ENCODE peak calls at places on chromosomes 11 and 22, in six cellular contexts. D, E, K, R, P and L are unnamed samples. For H4K20me1, the result is how much of the 10 kb centered on the place peaks cover.

GRCh38 chr22:29625090-29625825 is 21.8 kb downstream of the NF2 start:
- DNase-seq in D (no peak), E (peak), K (peak), R (peak), P (peak), L (peak)

GRCh38 chr11:43987384-43988039 is 45.1 kb downstream of the C11orf96 start:
- DNase-seq in D (no peak), E (peak), K (no peak), R (peak), P (no peak), L (peak)

GRCh38 chr11:17611049-17611448 is 64.0 kb downstream of the OTOG start:
- DNase-seq in D (no peak), E (no peak), K (no peak), R (no peak), P (no peak), L (no peak)

GRCh38 chr11:2298131-2298794 is 3.5 kb downstream of the C11orf21 start:
- DNase-seq in D (no peak), E (no peak), K (no peak), R (no peak), P (no peak), L (no peak)

GRCh38 chr22:39292561-39293074 is 26.8 kb downstream of the RPL3 start:
- DNase-seq in D (peak), E (peak), K (no peak), R (peak), P (peak), L (peak)

GRCh38 chr11:64898076-64898445 is 18.9 kb downstream of the ATG2A start:
- DNase-seq in D (no peak), E (no peak), K (no peak), R (no peak), P (no peak), L (no peak)

GRCh38 chr11:68933605-68934320 is 30.1 kb downstream of the IGHMBP2 start:
- DNase-seq in D (no peak), E (no peak), K (no peak), R (no peak), P (no peak), L (no peak)

GRCh38 chr11:60235318-60235717 is 7.6 kb downstream of the MS4A4E start:
- DNase-seq in D (no peak), E (no peak), K (no peak), R (no peak), P (no peak), L (no peak)

GRCh38 chr11:31995525-31996123 is 95.2 kb upstream of the RCN1 start:
- DNase-seq in D (no peak), E (peak), K (peak), R (peak), P (no peak), L (peak)

GRCh38 chr22:47059076-47059475 is 296.6 kb downstream of the TBC1D22A start:
- DNase-seq in D (no peak), E (no peak), K (no peak), R (no peak), P (no peak), L (no peak)

GRCh38 chr22:32466496-32466895 is 2.2 kb upstream of the BPIFC start:
- DNase-seq in D (no peak), E (no peak), K (no peak), R (no peak), P (no peak), L (peak)

GRCh38 chr11:43676933-43677332 is 3.6 kb upstream of the HSD17B12 start:
- DNase-seq in D (no peak), E (no peak), K (no peak), R (no peak), P (no peak), L (no peak)

GRCh38 chr11:95922099-95922498 is 1.8 kb downstream of the MTMR2 start:
- DNase-seq in D (no peak), E (peak), K (no peak), R (peak), P (no peak), L (no peak)

GRCh38 chr11:44208976-44209603 is 100.8 kb downstream of the ALX4 start:
- DNase-seq in D (no peak), E (no peak), K (no peak), R (peak), P (no peak), L (peak)

GRCh38 chr11:42972741-42973140 is 339.1 kb upstream of the API5 start:
- DNase-seq in D (no peak), E (no peak), K (no peak), R (no peak), P (no peak), L (no peak)

GRCh38 chr11:68843703-68844312 is 2.1 kb upstream of the CPT1A start:
- DNase-seq in D (peak), E (peak), K (peak), R (no peak), P (no peak), L (peak)

GRCh38 chr22:23289851-23290724 is 109.8 kb downstream of the BCR start:
- DNase-seq in D (peak), E (peak), K (peak), R (peak), P (peak), L (peak)

GRCh38 chr11:37657645-37658044 is 1059.6 kb upstream of the RAG2 start:
- DNase-seq in D (no peak), E (peak), K (peak), R (peak), P (no peak), L (peak)

GRCh38 chr11:76077575-76078150 is 128.6 kb downstream of the WNT11 start:
- DNase-seq in D (no peak), E (no peak), K (no peak), R (peak), P (no peak), L (peak)

GRCh38 chr22:28051787-28052356 is 132.8 kb upstream of the PITPNB start:
- DNase-seq in D (peak), E (peak), K (no peak), R (peak), P (peak), L (peak)

GRCh38 chr11:77075425-77075905 is 8.7 kb downstream of the CAPN5 start:
- DNase-seq in D (no peak), E (no peak), K (no peak), R (no peak), P (no peak), L (no peak)

GRCh38 chr11:124917115-124917637 is 1.9 kb upstream of the HEPN1 start:
- DNase-seq in D (no peak), E (no peak), K (no peak), R (no peak), P (no peak), L (peak)

GRCh38 chr11:128207861-128208321 is 379.5 kb downstream of the ETS1 start:
- DNase-seq in D (no peak), E (peak), K (no peak), R (peak), P (no peak), L (peak)

GRCh38 chr22:30694638-30695350 is at the start of gene OSBP2:
- DNase-seq in D (peak), E (peak), K (peak), R (peak), P (peak), L (no peak)

GRCh38 chr11:34585870-34586654 is 34.8 kb upstream of the EHF start:
- DNase-seq in D (no peak), E (peak), K (peak), R (peak), P (peak), L (peak)

GRCh38 chr11:123213307-123213708 is 18.3 kb upstream of the CLMP start:
- DNase-seq in D (no peak), E (no peak), K (no peak), R (no peak), P (no peak), L (no peak)

GRCh38 chr22:21070690-21071615 is 25.2 kb downstream of the LRRC74B start:
- DNase-seq in D (peak), E (no peak), K (no peak), R (no peak), P (peak), L (no peak)

GRCh38 chr22:49160261-49161001 is 667.2 kb downstream of the BRD1 start:
- DNase-seq in D (no peak), E (no peak), K (no peak), R (no peak), P (no peak), L (no peak)

GRCh38 chr22:35023692-35024363 is 42.1 kb upstream of the ISX start:
- DNase-seq in D (peak), E (peak), K (peak), R (no peak), P (peak), L (peak)

GRCh38 chr22:44023404-44024287 is 456 bp upstream of the PARVB start:
- DNase-seq in D (peak), E (peak), K (peak), R (peak), P (peak), L (peak)

GRCh38 chr11:789951-790350 is at the start of gene CEND1:
- DNase-seq in D (no peak), E (no peak), K (peak), R (no peak), P (peak), L (peak)

GRCh38 chr22:48806227-48806781 is 1021.4 kb downstream of the BRD1 start:
- DNase-seq in D (no peak), E (no peak), K (no peak), R (no peak), P (no peak), L (no peak)

GRCh38 chr22:46436595-46437163 is 100.7 kb downstream of the CELSR1 start:
- DNase-seq in D (no peak), E (peak), K (no peak), R (no peak), P (no peak), L (peak)

GRCh38 chr22:24938741-24939341 is 7.7 kb downstream of the LHFPL7 start:
- DNase-seq in D (peak), E (peak), K (peak), R (peak), P (peak), L (peak)

GRCh38 chr11:36594316-36594989 is at the start of gene IFTAP:
- DNase-seq in D (peak), E (peak), K (peak), R (peak), P (peak), L (peak)

GRCh38 chr11:66020618-66021357 is 5.5 kb downstream of the CATSPER1 start:
- DNase-seq in D (no peak), E (peak), K (no peak), R (peak), P (peak), L (peak)

DNA sequence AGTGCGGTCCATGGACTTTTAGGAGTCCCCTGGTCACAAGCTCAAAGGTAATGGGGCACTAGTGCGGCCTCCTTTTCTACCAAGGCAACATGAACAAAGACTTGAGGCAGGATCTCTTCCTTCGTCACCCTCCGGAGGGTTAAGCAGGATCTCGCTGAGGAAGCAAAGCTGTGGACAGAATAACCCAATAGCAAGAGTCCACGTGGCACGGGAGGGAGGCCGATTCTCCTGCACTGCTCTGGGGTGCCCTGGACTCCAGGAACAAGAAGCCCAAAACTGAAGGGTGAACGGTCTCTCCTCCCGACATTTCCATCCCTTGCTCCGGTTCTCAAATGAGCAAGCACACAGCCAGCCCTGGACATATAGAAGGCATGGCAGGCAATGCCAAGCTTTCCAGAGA is 20.7 kb downstream of the MYH9 start:
- DNase-seq in D (no peak), E (no peak), K (no peak), R (no peak), P (no peak), L (no peak)
- H3K9ac ChIP-seq in D (no peak), E (no peak), K (no peak), R (peak), P (no peak), L (peak)

GRCh38 chr11:7569044-7569443 is 55.2 kb downstream of the PPFIBP2 start:
- DNase-seq in D (no peak), E (no peak), K (no peak), R (no peak), P (no peak), L (no peak)
- H4K20me1 ChIP-seq in D (under half), E (under half), K (under half), R (under half), P (under half), L (under half)

GRCh38 chr22:17158176-17158567 is 905 bp downstream of the HDHD5 start:
- DNase-seq in D (no peak), E (no peak), K (no peak), R (no peak), P (no peak), L (no peak)

GRCh38 chr22:17161991-17162390 is 2.9 kb upstream of the HDHD5 start:
- DNase-seq in D (no peak), E (no peak), K (no peak), R (no peak), P (no peak), L (no peak)

GRCh38 chr22:17157714-17158113 is 1.4 kb downstream of the HDHD5 start:
- DNase-seq in D (no peak), E (no peak), K (no peak), R (no peak), P (no peak), L (no peak)

GRCh38 chr22:17158568-17159503 is at the start of gene HDHD5:
- DNase-seq in D (peak), E (peak), K (peak), R (peak), P (peak), L (peak)

GRCh38 chr22:17159504-17159951 is 451 bp upstream of the HDHD5 start:
- DNase-seq in D (no peak), E (peak), K (no peak), R (no peak), P (no peak), L (peak)
- H2AFZ ChIP-seq in D (no peak), E (peak), K (peak), R (peak), P (peak), L (peak)

GRCh38 chr11:19241260-19242183 is 777 bp upstream of the E2F8 start:
- DNase-seq in D (peak), E (peak), K (peak), R (peak), P (peak), L (no peak)
- H3K9ac ChIP-seq in D (peak), E (peak), K (peak), R (peak), P (peak), L (peak)

GRCh38 chr11:12797996-12798395 is 123.8 kb downstream of the TEAD1 start:
- DNase-seq in D (no peak), E (no peak), K (no peak), R (no peak), P (no peak), L (no peak)
- H4K20me1 ChIP-seq in D (under half), E (under half), K (under half), R (under half), P (under half), L (under half)

GRCh38 chr11:113932788-113933187 is 28.2 kb downstream of the HTR3B start:
- DNase-seq in D (peak), E (no peak), K (no peak), R (no peak), P (no peak), L (no peak)
- H2AFZ ChIP-seq in D (no peak), E (no peak), K (no peak), R (no peak), P (no peak), L (no peak)

DNA sequence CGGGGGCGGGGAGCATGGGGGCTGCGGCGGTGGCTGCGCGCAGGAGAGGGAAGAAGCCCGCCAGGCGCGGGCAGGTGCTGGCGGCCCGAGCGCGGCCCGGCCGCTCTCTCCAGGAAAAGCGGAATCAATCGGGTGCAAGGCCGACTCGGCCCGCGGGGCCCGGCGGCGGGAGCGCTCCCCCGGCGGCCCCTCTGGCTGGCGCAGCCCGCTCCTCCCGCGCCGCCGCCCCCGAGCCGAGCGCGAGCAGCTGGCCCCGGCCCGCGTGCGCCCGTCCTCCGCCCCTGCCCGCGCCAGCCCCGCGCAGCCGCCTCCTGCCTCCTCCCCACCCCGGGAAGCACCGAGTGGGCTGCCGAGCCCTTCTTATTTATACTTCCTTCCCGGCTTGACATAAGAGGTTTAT is at the start of gene ADAMTS8:
- DNase-seq in D (no peak), E (no peak), K (no peak), R (no peak), P (no peak), L (no peak)
- H3K9ac ChIP-seq in D (no peak), E (no peak), K (no peak), R (no peak), P (no peak), L (peak)

DNA sequence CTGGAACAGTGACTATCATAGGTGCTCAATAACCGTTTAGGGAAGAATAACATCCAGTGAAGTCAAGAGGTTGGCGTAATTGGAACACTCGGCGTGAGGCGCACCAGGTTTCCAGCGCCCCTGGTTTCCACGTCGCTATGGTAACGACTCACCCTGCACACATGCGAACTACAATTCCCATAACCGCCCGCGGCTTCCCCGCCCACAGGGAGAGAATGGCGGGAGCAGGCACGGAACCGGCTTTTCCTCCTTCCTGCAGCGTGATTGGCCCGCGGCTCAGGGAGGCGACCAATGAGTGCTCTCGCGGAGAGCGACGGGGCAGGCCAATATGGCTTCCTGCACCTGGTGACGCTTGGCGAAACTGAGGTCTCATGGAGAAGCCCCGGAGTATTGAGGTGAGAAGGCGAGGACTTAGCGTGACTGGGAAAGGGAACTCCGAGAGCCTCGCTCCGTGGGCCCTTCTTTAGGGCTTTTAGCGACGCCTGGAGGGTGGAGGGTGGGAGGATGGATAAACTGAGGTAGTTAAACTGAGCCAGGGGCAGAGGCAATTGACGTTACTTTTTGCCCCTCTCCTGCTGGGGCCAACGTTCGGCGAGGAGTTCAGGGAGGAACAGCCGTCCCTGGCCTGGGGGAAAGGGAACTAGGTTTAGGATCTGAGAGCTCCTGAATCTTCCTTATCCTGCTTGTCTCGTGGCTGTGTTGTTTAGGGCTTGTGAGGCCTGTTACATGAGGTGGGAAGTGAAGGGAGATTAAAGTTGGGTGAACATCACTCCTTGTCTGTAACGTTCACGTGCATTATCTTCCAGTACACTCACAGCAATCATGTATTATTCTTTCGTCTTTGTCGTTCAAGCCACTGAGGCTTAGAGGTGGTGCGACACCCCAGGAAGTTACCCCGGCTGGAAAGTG is at the start of gene L3MBTL2:
- DNase-seq in D (peak), E (peak), K (peak), R (peak), P (peak), L (peak)
- H4K20me1 ChIP-seq in D (under half), E (under half), K (under half), R (under half), P (under half), L (under half)

DNA sequence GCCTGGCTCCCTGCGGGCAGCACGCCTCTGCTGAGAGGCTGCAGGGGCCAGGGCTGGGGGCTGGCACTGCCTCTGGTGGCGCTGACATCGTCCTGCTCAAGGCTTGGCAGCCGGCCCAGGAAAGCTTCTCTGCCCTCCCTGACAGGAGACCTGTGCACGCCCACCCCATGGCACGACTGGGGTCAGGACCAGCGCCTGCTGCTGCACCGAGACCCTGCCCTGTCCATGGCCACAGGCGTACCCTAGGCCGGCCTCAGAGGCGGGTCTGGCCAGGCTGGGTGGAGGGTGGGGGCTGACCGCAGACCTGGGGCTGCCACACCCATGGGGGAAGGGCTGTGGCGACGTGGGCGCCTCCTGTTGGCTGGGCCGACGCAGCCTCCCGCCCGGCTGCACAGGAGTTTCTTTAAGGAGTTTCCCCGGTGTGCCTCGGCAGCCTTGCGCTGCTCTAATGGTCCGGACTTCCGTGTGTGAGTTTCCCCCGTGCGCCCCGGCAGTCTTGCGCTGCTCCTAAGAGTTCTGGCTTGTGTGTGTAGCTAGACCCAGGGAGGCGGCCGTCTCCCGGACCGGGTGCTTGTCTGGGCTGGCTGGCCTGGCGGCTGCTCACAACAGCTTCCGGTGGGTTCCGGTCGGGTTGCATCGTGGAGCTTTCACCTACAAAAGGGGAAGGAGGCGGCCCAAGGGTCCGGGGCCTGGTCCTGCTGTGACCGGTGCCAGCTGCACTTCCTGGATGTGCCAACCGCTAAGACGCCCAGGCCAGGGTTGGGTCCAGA is 4.7 kb downstream of the TRABD start:
- DNase-seq in D (peak), E (peak), K (peak), R (peak), P (peak), L (peak)
- H2AFZ ChIP-seq in D (no peak), E (no peak), K (peak), R (no peak), P (peak), L (no peak)